ENCODE peak calls at places on chromosome 5, in four cellular contexts. U is NCI-H510A, Y is IMR-90, A is anterior cingulate cortex. Z is an unnamed sample.

GRCh38 chr5:143011621-143012020 is 241.4 kb downstream of the ARHGAP26 start:
- DNase-seq in U (no peak), Y (peak), A (no peak), Z (no peak)

GRCh38 chr5:78699565-78700143 is 51.1 kb upstream of the LHFPL2 start:
- DNase-seq in U (no peak), Y (peak), A (no peak), Z (no peak)

GRCh38 chr5:164532226-164532937 is 1027.0 kb downstream of the MAT2B start:
- DNase-seq in U (no peak), Y (no peak), A (no peak), Z (no peak)

GRCh38 chr5:176492431-176492830 is 44.2 kb downstream of the FAF2 start:
- DNase-seq in U (no peak), Y (peak), A (no peak), Z (no peak)

GRCh38 chr5:58462154-58462553 is 2.3 kb upstream of the PLK2 start:
- DNase-seq in U (no peak), Y (no peak), A (no peak), Z (no peak)

GRCh38 chr5:56848206-56848605 is 32.9 kb downstream of the MAP3K1 start:
- DNase-seq in U (no peak), Y (no peak), A (no peak), Z (no peak)

GRCh38 chr5:134124289-134125194 is 10.1 kb downstream of the TCF7 start:
- DNase-seq in U (no peak), Y (peak), A (no peak), Z (no peak)

GRCh38 chr5:180172447-180173197 is 36.4 kb downstream of the RASGEF1C start:
- DNase-seq in U (no peak), Y (no peak), A (no peak), Z (peak)

GRCh38 chr5:109911731-109912130 is 222.0 kb downstream of the MAN2A1 start:
- DNase-seq in U (no peak), Y (peak), A (no peak), Z (no peak)

GRCh38 chr5:180467028-180467427 is 27.2 kb upstream of the CNOT6 start:
- DNase-seq in U (no peak), Y (no peak), A (no peak), Z (no peak)